ENCODE peak calls at places on chromosomes 12 and 14, in four cellular contexts. C is mammary epithelial cell, B is BJ, O is RWPE1. X is an unnamed sample.

GRCh38 chr12:115023279-115023678 is 339.3 kb upstream of the TBX3 start:
- DNase-seq in C (no peak), B (no peak), O (no peak), X (no peak)

GRCh38 chr12:64635356-64635998 is 25.2 kb downstream of the RASSF3 start:
- DNase-seq in C (no peak), B (no peak), O (no peak), X (no peak)

GRCh38 chr14:86501611-86502010 is 971.7 kb downstream of the FLRT2 start:
- DNase-seq in C (no peak), B (no peak), O (no peak), X (no peak)

GRCh38 chr12:124020398-124021024 is 47.5 kb downstream of the ZNF664 start:
- DNase-seq in C (no peak), B (no peak), O (no peak), X (no peak)

GRCh38 chr12:15152864-15153263 is 68.4 kb downstream of the RERG start:
- DNase-seq in C (peak; percentile 34), B (no peak), O (peak; percentile 53), X (no peak)

GRCh38 chr12:111434680-111435338 is 29.1 kb downstream of the SH2B3 start:
- DNase-seq in C (peak; percentile 32), B (no peak), O (no peak), X (peak; percentile 76)

GRCh38 chr12:112488257-112488926 is 69.6 kb downstream of the PTPN11 start:
- DNase-seq in C (no peak), B (no peak), O (no peak), X (no peak)

GRCh38 chr12:51082561-51083139 is 746 bp downstream of the CSRNP2 start:
- DNase-seq in C (peak; percentile 46), B (no peak), O (peak; percentile 45), X (no peak)

GRCh38 chr14:31080489-31080888 is 54.3 kb upstream of the STRN3 start:
- DNase-seq in C (no peak), B (no peak), O (no peak), X (no peak)

GRCh38 chr12:55930771-55931316 is at the start of gene DGKA:
- DNase-seq in C (peak; percentile 83), B (no peak), O (peak; percentile 77), X (peak; percentile 67)

GRCh38 chr12:5203274-5203673 is 159.6 kb downstream of the KCNA5 start:
- DNase-seq in C (no peak), B (no peak), O (no peak), X (no peak)

GRCh38 chr12:106392746-106393145 is 35.2 kb downstream of the POLR3B start:
- DNase-seq in C (no peak), B (no peak), O (no peak), X (no peak)

GRCh38 chr12:57614178-57614947 is 3.1 kb downstream of the ARHGEF25 start:
- DNase-seq in C (no peak), B (no peak), O (no peak), X (peak; percentile 84)

GRCh38 chr14:24279301-24280186 is 8.1 kb upstream of the RABGGTA start:
- DNase-seq in C (peak; percentile 77), B (no peak), O (no peak), X (peak; percentile 50)

GRCh38 chr14:34170891-34171290 is 220.0 kb upstream of the EGLN3 start:
- DNase-seq in C (no peak), B (no peak), O (no peak), X (no peak)

GRCh38 chr12:113130457-113131135 is 5.0 kb downstream of the RASAL1 start:
- DNase-seq in C (peak; percentile 47), B (no peak), O (no peak), X (no peak)

GRCh38 chr14:104885031-104885972 is 20.2 kb downstream of the CEP170B start:
- DNase-seq in C (no peak), B (no peak), O (no peak), X (no peak)

GRCh38 chr12:108691154-108691994 is 39.9 kb downstream of the CORO1C start:
- DNase-seq in C (peak; percentile 100), B (peak; percentile 97), O (peak; percentile 92), X (peak; percentile 57)
- TF ChIP-seq CTCF in C (peak; percentile 41), B (peak; percentile 41), O (no peak), X (peak; percentile 11)

GRCh38 chr14:61106627-61107147 is 125.6 kb downstream of the SLC38A6 start:
- DNase-seq in C (no peak), B (no peak), O (no peak), X (no peak)
- TF ChIP-seq CTCF in C (peak; percentile 16), B (peak; percentile 18), O (no peak), X (no peak)

GRCh38 chr14:22884721-22885523 is 1.9 kb downstream of the REM2 start:
- DNase-seq in C (no peak), B (no peak), O (no peak), X (no peak)

GRCh38 chr14:22887990-22888378 is 5.0 kb downstream of the REM2 start:
- DNase-seq in C (no peak), B (no peak), O (no peak), X (peak; percentile 72)

GRCh38 chr14:22885975-22886374 is 3.0 kb downstream of the REM2 start:
- DNase-seq in C (no peak), B (no peak), O (no peak), X (no peak)

GRCh38 chr14:22887260-22887989 is 4.4 kb downstream of the REM2 start:
- DNase-seq in C (peak; percentile 89), B (no peak), O (peak; percentile 69), X (peak; percentile 71)

DNA sequence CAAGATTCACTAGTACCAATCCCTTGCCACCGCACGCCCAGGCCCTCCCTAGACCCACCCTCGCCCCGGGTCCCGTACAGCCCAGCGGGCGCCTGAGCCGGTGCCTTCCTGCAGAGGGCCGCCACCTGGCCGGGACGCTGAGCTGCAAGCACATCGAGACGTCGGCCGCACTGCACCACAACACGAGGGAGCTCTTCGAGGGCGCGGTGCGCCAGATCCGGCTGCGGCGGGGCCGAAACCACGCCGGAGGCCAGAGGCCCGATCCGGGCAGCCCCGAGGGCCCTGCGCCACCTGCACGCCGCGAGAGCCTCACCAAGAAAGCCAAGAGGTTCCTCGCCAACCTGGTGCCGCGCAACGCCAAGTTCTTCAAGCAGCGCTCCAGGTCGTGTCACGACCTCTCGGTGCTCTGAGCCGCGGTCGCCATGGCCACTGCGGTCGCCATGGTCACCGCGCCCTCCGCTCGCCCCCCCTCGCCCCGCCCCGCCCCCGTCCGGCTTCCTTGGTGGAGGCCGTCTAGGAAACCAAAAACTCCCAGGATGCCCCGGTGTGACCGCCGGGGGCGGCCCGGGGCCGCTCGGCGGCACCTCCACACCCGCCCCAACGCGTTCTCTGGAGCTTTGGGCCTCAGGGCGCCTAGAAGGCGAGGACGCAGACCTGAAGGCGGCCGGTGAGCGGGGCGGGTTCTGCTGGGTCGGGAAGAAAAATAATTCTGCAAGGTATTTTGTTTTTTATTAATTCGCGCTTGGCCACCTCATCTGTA is 3.7 kb downstream of the REM2 start:
- DNase-seq in C (peak; percentile 56), B (no peak), O (peak; percentile 77), X (peak; percentile 89)
- TF ChIP-seq CTCF in C (no peak), B (peak; percentile 18), O (no peak), X (peak; percentile 40)

GRCh38 chr12:26113194-26113654 is 11.6 kb downstream of the BHLHE41 start:
- DNase-seq in C (no peak), B (no peak), O (no peak), X (no peak)

GRCh38 chr12:26112703-26113147 is 12.1 kb downstream of the BHLHE41 start:
- DNase-seq in C (no peak), B (no peak), O (peak; percentile 34), X (no peak)

GRCh38 chr12:26112232-26112631 is 12.6 kb downstream of the BHLHE41 start:
- DNase-seq in C (no peak), B (no peak), O (no peak), X (no peak)

GRCh38 chr12:26114720-26115406 is 10.0 kb downstream of the BHLHE41 start:
- DNase-seq in C (no peak), B (no peak), O (no peak), X (no peak)

DNA sequence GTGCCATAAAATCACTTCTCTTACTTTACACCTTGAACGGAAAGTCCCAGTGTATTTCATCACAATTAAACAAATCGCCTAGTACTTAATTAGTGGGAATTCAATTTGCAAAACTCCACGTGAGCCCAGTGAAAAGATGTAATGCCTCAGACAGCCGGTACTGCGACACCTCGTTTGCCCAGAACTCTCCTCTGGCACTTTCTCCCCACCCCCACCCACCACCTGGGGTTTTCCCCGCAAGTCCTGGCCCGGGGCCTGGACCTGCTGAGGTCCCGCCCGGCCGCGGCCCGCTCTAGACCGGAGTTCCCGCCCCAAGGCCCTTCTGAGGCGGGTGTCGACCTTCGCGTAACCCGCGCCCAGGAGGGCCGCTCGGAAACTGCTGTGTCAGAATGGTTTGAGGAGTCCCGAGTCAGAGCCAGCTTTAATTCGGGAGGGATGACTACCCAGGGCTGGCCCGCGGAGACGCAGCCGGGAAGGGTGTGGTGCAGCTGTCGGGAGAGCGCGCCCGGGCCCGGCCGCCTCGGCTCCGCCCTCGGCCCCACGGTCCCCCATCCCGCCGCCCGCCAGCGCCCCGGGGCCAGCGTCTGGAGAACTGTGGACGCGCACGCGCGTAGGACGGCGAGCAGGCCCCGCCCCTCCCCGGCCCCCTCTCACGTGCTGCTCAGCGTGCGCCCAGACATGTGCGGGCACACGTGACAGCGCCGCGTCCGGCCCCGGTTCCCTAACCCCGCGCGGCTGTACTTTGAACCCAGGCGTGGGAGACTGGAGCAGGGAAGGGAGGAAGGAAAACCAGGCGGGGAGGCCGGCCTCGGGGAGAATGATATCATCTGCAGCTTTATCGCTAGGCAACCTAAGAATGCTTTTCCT is 10.8 kb downstream of the BHLHE41 start:
- DNase-seq in C (peak; percentile 93), B (peak; percentile 64), O (peak; percentile 88), X (peak; percentile 86)
- TF ChIP-seq CTCF in C (peak; percentile 24), B (peak; percentile 28), O (peak; percentile 12), X (no peak)

DNA sequence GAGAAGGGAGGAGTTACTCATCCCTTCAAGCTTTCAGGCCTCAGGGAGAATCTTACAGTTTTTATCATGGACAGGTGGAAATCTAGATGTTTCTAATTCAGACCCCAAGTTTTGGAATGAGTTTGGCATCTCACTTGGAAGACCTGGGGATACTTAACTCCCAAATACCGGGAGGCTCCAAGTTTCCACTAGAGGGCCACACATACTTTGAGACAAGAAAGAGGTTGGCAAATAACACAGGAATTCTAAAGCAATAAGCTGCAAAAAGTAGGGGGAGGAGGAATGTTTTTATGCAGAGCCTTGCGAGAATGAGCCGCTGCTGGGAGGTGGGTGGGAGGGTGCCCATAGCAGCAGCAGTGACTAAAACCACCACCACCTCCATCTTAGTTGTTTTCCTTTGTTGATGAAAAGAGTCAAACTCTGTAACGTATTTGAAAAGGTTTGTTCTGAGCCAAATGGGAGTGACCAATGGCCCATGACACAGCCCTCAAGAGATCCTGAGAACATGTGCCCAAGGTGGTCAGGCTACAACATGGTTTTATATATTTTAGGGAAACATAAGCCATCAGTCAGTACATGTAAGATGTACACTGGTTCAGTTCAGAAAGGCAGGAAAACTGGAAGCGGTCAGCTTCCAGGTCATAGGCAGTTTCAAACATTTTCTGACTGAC is 34.2 kb upstream of the RNASE1 start:
- DNase-seq in C (peak; percentile 22), B (no peak), O (peak; percentile 47), X (no peak)
- TF ChIP-seq CTCF in C (peak; percentile 45), B (peak; percentile 27), O (no peak), X (no peak)

GRCh38 chr12:48937170-48937569 is 11.9 kb upstream of the FKBP11 start:
- DNase-seq in C (no peak), B (no peak), O (no peak), X (no peak)
- TF ChIP-seq CTCF in C (no peak), B (peak; percentile 27), O (no peak), X (no peak)

X was measured in GM10248.